ENCODE peak calls at places on chromosome 21, in four cellular contexts. One of them, this sample, is unnamed.

GRCh38 chr21:16634522-16634914 is 878.3 kb upstream of the CXADR start:
- DNase-seq in kidney: no peak
- DNase-seq in body of pancreas: no peak
- DNase-seq in Caco-2: no peak
- DNase-seq in this sample: no peak

GRCh38 chr21:16040601-16041000 is 310.8 kb downstream of the USP25 start:
- DNase-seq in kidney: no peak
- DNase-seq in body of pancreas: no peak
- DNase-seq in Caco-2: no peak
- DNase-seq in this sample: no peak

GRCh38 chr21:46061063-46061462 is 36.8 kb upstream of the COL6A2 start:
- DNase-seq in kidney: peak; percentile 18
- DNase-seq in body of pancreas: no peak
- DNase-seq in Caco-2: no peak
- DNase-seq in this sample: no peak

GRCh38 chr21:36615274-36615964 is 83.5 kb upstream of the SIM2 start:
- DNase-seq in kidney: no peak
- DNase-seq in body of pancreas: no peak
- DNase-seq in Caco-2: peak; percentile 7
- DNase-seq in this sample: no peak

GRCh38 chr21:40845621-40846020 is 1.3 kb downstream of the DSCAM start:
- DNase-seq in kidney: no peak
- DNase-seq in body of pancreas: no peak
- DNase-seq in Caco-2: no peak
- DNase-seq in this sample: no peak

GRCh38 chr21:14995695-14996490 is 68.9 kb downstream of the NRIP1 start:
- DNase-seq in kidney: no peak
- DNase-seq in body of pancreas: no peak
- DNase-seq in Caco-2: no peak
- DNase-seq in this sample: no peak

GRCh38 chr21:31915566-31915965 is 42.7 kb downstream of the HUNK start:
- DNase-seq in kidney: no peak
- DNase-seq in body of pancreas: no peak
- DNase-seq in Caco-2: no peak
- DNase-seq in this sample: no peak

GRCh38 chr21:32308696-32309095 is 10.0 kb downstream of the MRAP start:
- DNase-seq in kidney: no peak
- DNase-seq in body of pancreas: no peak
- DNase-seq in Caco-2: no peak
- DNase-seq in this sample: no peak

GRCh38 chr21:45366931-45367401 is 38.0 kb upstream of the COL18A1 start:
- DNase-seq in kidney: peak; percentile 90
- DNase-seq in body of pancreas: peak; percentile 65
- DNase-seq in Caco-2: no peak
- DNase-seq in this sample: no peak

GRCh38 chr21:17048974-17049373 is 463.9 kb upstream of the CXADR start:
- DNase-seq in kidney: no peak
- DNase-seq in body of pancreas: no peak
- DNase-seq in Caco-2: no peak
- DNase-seq in this sample: no peak

GRCh38 chr21:18970416-18970815 is 566.8 kb upstream of the TMPRSS15 start:
- DNase-seq in kidney: no peak
- DNase-seq in body of pancreas: no peak
- DNase-seq in Caco-2: no peak
- DNase-seq in this sample: no peak

GRCh38 chr21:18646114-18646513 is 242.5 kb upstream of the TMPRSS15 start:
- DNase-seq in kidney: no peak
- DNase-seq in body of pancreas: no peak
- DNase-seq in Caco-2: no peak
- DNase-seq in this sample: no peak

GRCh38 chr21:43207868-43208267 is 39.1 kb downstream of the CRYAA start:
- DNase-seq in kidney: peak; percentile 30
- DNase-seq in body of pancreas: no peak
- DNase-seq in Caco-2: no peak
- DNase-seq in this sample: no peak

GRCh38 chr21:46555678-46556077 is 49.2 kb downstream of the S100B start:
- DNase-seq in kidney: no peak
- DNase-seq in body of pancreas: no peak
- DNase-seq in Caco-2: no peak
- DNase-seq in this sample: no peak

GRCh38 chr21:44300262-44300959 is 558 bp downstream of the PFKL start:
- DNase-seq in kidney: peak; percentile 94
- DNase-seq in body of pancreas: peak; percentile 75
- DNase-seq in Caco-2: peak; percentile 72
- DNase-seq in this sample: no peak
- TF ChIP-seq CTCF in kidney: no peak
- TF ChIP-seq CTCF in body of pancreas: no peak
- TF ChIP-seq CTCF in Caco-2: no peak
- TF ChIP-seq CTCF in this sample: no peak

GRCh38 chr21:34635307-34635706 is 20.4 kb upstream of the RCAN1 start:
- DNase-seq in kidney: no peak
- DNase-seq in body of pancreas: no peak
- DNase-seq in Caco-2: peak; percentile 14
- DNase-seq in this sample: no peak
- TF ChIP-seq CTCF in kidney: no peak
- TF ChIP-seq CTCF in body of pancreas: no peak
- TF ChIP-seq CTCF in Caco-2: peak; percentile 22
- TF ChIP-seq CTCF in this sample: peak; percentile 55

DNA sequence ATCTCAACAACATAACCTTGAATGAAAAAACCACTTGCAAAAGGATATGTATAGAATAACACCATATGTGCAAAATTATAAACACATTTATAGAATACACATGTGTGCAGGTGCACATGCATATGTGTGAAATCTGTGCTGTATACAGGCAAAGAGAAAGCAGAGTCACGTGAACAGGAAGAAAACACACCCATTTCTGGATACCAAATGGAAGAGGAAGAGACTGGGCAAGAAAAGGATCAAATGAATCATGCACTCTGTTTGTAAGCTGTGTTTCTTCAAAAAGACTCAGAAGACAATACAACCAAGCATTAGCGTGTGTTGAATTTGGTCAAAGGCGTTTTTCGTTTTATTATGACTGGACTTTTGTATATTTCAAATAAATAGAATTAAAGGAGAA is 111.3 kb upstream of the ERG start:
- DNase-seq in kidney: no peak
- DNase-seq in body of pancreas: no peak
- DNase-seq in Caco-2: no peak
- DNase-seq in this sample: no peak
- TF ChIP-seq CTCF in kidney: no peak
- TF ChIP-seq CTCF in body of pancreas: no peak
- TF ChIP-seq CTCF in Caco-2: no peak
- TF ChIP-seq CTCF in this sample: no peak

GRCh38 chr21:41887682-41888081 is 8.5 kb upstream of the PRDM15 start:
- DNase-seq in kidney: no peak
- DNase-seq in body of pancreas: no peak
- DNase-seq in Caco-2: no peak
- DNase-seq in this sample: no peak

GRCh38 chr21:41884501-41885030 is 5.4 kb upstream of the PRDM15 start:
- DNase-seq in kidney: no peak
- DNase-seq in body of pancreas: no peak
- DNase-seq in Caco-2: no peak
- DNase-seq in this sample: no peak

GRCh38 chr21:41886331-41886730 is 7.2 kb upstream of the PRDM15 start:
- DNase-seq in kidney: no peak
- DNase-seq in body of pancreas: no peak
- DNase-seq in Caco-2: no peak
- DNase-seq in this sample: no peak

GRCh38 chr21:41883582-41883981 is 4.4 kb upstream of the PRDM15 start:
- DNase-seq in kidney: no peak
- DNase-seq in body of pancreas: no peak
- DNase-seq in Caco-2: no peak
- DNase-seq in this sample: no peak

GRCh38 chr21:41885341-41886024 is 6.3 kb upstream of the PRDM15 start:
- DNase-seq in kidney: no peak
- DNase-seq in body of pancreas: no peak
- DNase-seq in Caco-2: no peak
- DNase-seq in this sample: no peak
- TF ChIP-seq CTCF in kidney: no peak
- TF ChIP-seq CTCF in body of pancreas: no peak
- TF ChIP-seq CTCF in Caco-2: no peak
- TF ChIP-seq CTCF in this sample: no peak

GRCh38 chr21:35083246-35083645 is 34.1 kb upstream of the RUNX1 start:
- DNase-seq in kidney: no peak
- DNase-seq in body of pancreas: no peak
- DNase-seq in Caco-2: no peak
- DNase-seq in this sample: no peak
- TF ChIP-seq CTCF in kidney: no peak
- TF ChIP-seq CTCF in body of pancreas: no peak
- TF ChIP-seq CTCF in Caco-2: no peak
- TF ChIP-seq CTCF in this sample: no peak